ENCODE peak calls at places on chromosomes 3 and 15, in six cellular contexts. B is stomach, H is esophagus squamous epithelium, C is right lobe of liver, J is Peyer's patch, F is spleen. K is an unnamed sample.

GRCh38 chr3:29525254-29525881 is 244.5 kb downstream of the RBMS3 start:
- DNase-seq in B (peak), H (no peak), C (no peak), J (no peak), F (no peak), K (no peak)

GRCh38 chr15:70976856-70977255 is 84.2 kb downstream of the LRRC49 start:
- DNase-seq in B (no peak), H (no peak), C (no peak), J (no peak), F (no peak), K (no peak)

GRCh38 chr3:180252683-180253082 is 215.9 kb upstream of the PEX5L start:
- DNase-seq in B (no peak), H (no peak), C (no peak), J (no peak), F (no peak), K (no peak)

GRCh38 chr15:101808201-101808600 is 3.8 kb upstream of the OR4F15 start:
- DNase-seq in B (no peak), H (no peak), C (no peak), J (no peak), F (no peak), K (no peak)

GRCh38 chr15:84928843-84929168 is 44.3 kb downstream of the SLC28A1 start:
- DNase-seq in B (no peak), H (no peak), C (no peak), J (no peak), F (no peak), K (no peak)

GRCh38 chr3:46717447-46718231 is at the start of gene PRSS50:
- DNase-seq in B (peak), H (no peak), C (no peak), J (peak), F (peak), K (no peak)

GRCh38 chr15:77650285-77650684 is 17.6 kb upstream of the LINGO1 start:
- DNase-seq in B (no peak), H (no peak), C (no peak), J (no peak), F (no peak), K (no peak)

GRCh38 chr15:90184119-90184785 is 16.9 kb upstream of the SEMA4B start:
- DNase-seq in B (peak), H (peak), C (peak), J (peak), F (peak), K (peak)

GRCh38 chr3:86782271-86782670 is 208.7 kb downstream of the VGLL3 start:
- DNase-seq in B (no peak), H (no peak), C (no peak), J (no peak), F (no peak), K (no peak)

GRCh38 chr3:64097920-64098319 is 74.6 kb upstream of the PSMD6 start:
- DNase-seq in B (no peak), H (no peak), C (no peak), J (no peak), F (no peak), K (no peak)

GRCh38 chr3:117059990-117060338 is 350.4 kb downstream of the TUSC7 start:
- DNase-seq in B (no peak), H (no peak), C (no peak), J (no peak), F (no peak), K (no peak)

GRCh38 chr3:12222765-12223485 is 64.2 kb upstream of the TIMP4 start:
- DNase-seq in B (no peak), H (no peak), C (no peak), J (no peak), F (no peak), K (peak)

GRCh38 chr3:66639794-66640356 is 139.1 kb upstream of the LRIG1 start:
- DNase-seq in B (no peak), H (no peak), C (no peak), J (no peak), F (no peak), K (no peak)

GRCh38 chr3:113287818-113288648 is 76.7 kb downstream of the BOC start:
- DNase-seq in B (no peak), H (no peak), C (no peak), J (no peak), F (no peak), K (peak)

GRCh38 chr15:23687143-23687470 is at the start of gene NDN:
- DNase-seq in B (peak), H (no peak), C (peak), J (peak), F (no peak), K (no peak)

GRCh38 chr15:101063212-101063611 is 144.1 kb downstream of the LRRK1 start:
- DNase-seq in B (no peak), H (no peak), C (no peak), J (no peak), F (peak), K (no peak)

GRCh38 chr15:58547628-58548307 is 116.0 kb downstream of the LIPC start:
- DNase-seq in B (no peak), H (no peak), C (no peak), J (no peak), F (no peak), K (no peak)

GRCh38 chr3:25592510-25592968 is 72.2 kb downstream of the TOP2B start:
- DNase-seq in B (no peak), H (no peak), C (no peak), J (no peak), F (no peak), K (peak)

GRCh38 chr3:66763294-66763693 is 234.8 kb upstream of the KBTBD8 start:
- DNase-seq in B (no peak), H (no peak), C (no peak), J (no peak), F (no peak), K (no peak)

GRCh38 chr3:107430214-107431047 is 53.2 kb downstream of the CCDC54 start:
- DNase-seq in B (no peak), H (no peak), C (peak), J (no peak), F (no peak), K (no peak)

GRCh38 chr3:14141602-14142315 is 16.9 kb downstream of the TMEM43 start:
- DNase-seq in B (no peak), H (no peak), C (no peak), J (no peak), F (no peak), K (no peak)

GRCh38 chr3:194054540-194054939 is 81.4 kb upstream of the HES1 start:
- DNase-seq in B (no peak), H (no peak), C (no peak), J (no peak), F (no peak), K (no peak)

GRCh38 chr3:71218508-71218907 is 365.0 kb downstream of the FOXP1 start:
- DNase-seq in B (no peak), H (no peak), C (no peak), J (no peak), F (no peak), K (no peak)

GRCh38 chr15:88863412-88863811 is 31.9 kb downstream of the HAPLN3 start:
- DNase-seq in B (no peak), H (no peak), C (no peak), J (no peak), F (no peak), K (no peak)

GRCh38 chr3:13260259-13261103 is 159.6 kb downstream of the NUP210 start:
- DNase-seq in B (no peak), H (no peak), C (no peak), J (no peak), F (no peak), K (no peak)

GRCh38 chr15:41806291-41807181 is 21.4 kb upstream of the JMJD7 start:
- DNase-seq in B (peak), H (no peak), C (no peak), J (no peak), F (no peak), K (no peak)

GRCh38 chr3:111603679-111604643 is 8.8 kb upstream of the ZBED2 start:
- DNase-seq in B (no peak), H (no peak), C (no peak), J (no peak), F (no peak), K (no peak)

GRCh38 chr3:135895734-135896121 is 69.8 kb upstream of the PPP2R3A start:
- DNase-seq in B (no peak), H (no peak), C (no peak), J (no peak), F (no peak), K (no peak)

GRCh38 chr3:23219117-23219516 is 16.0 kb downstream of the UBE2E2 start:
- DNase-seq in B (no peak), H (no peak), C (no peak), J (no peak), F (no peak), K (no peak)

GRCh38 chr3:52490938-52491526 is 4.1 kb upstream of the STAB1 start:
- DNase-seq in B (no peak), H (no peak), C (peak), J (no peak), F (peak), K (no peak)

GRCh38 chr3:63450023-63450422 is 171.9 kb downstream of the SYNPR start:
- DNase-seq in B (no peak), H (no peak), C (no peak), J (no peak), F (no peak), K (no peak)

GRCh38 chr3:60339310-60339709 is 911.9 kb downstream of the FHIT start:
- DNase-seq in B (no peak), H (no peak), C (no peak), J (no peak), F (no peak), K (no peak)

GRCh38 chr15:31516874-31517273 is 190.2 kb downstream of the KLF13 start:
- DNase-seq in B (no peak), H (no peak), C (no peak), J (no peak), F (no peak), K (no peak)

GRCh38 chr3:147405552-147406254 is 640 bp downstream of the ZIC4 start:
- DNase-seq in B (no peak), H (no peak), C (no peak), J (no peak), F (no peak), K (no peak)

GRCh38 chr15:85114886-85115285 is 133.2 kb downstream of the PDE8A start:
- DNase-seq in B (no peak), H (no peak), C (no peak), J (no peak), F (no peak), K (no peak)

GRCh38 chr15:99105516-99106341 is 849 bp downstream of the SYNM start:
- DNase-seq in B (peak), H (no peak), C (peak), J (peak), F (peak), K (no peak)
- TF ChIP-seq POLR2A in B (no peak), H (no peak), C (no peak), J (no peak), F (no peak), K (peak)

GRCh38 chr3:134308350-134308891 is 57.8 kb upstream of the RYK start:
- DNase-seq in B (peak), H (no peak), C (peak), J (peak), F (peak), K (peak)
- TF ChIP-seq POLR2A in B (no peak), H (no peak), C (no peak), J (no peak), F (no peak), K (no peak)

GRCh38 chr15:68405426-68406250 is 26.3 kb downstream of the ITGA11 start:
- DNase-seq in B (no peak), H (no peak), C (no peak), J (no peak), F (no peak), K (no peak)
- TF ChIP-seq POLR2A in B (no peak), H (no peak), C (no peak), J (no peak), F (no peak), K (no peak)

DNA sequence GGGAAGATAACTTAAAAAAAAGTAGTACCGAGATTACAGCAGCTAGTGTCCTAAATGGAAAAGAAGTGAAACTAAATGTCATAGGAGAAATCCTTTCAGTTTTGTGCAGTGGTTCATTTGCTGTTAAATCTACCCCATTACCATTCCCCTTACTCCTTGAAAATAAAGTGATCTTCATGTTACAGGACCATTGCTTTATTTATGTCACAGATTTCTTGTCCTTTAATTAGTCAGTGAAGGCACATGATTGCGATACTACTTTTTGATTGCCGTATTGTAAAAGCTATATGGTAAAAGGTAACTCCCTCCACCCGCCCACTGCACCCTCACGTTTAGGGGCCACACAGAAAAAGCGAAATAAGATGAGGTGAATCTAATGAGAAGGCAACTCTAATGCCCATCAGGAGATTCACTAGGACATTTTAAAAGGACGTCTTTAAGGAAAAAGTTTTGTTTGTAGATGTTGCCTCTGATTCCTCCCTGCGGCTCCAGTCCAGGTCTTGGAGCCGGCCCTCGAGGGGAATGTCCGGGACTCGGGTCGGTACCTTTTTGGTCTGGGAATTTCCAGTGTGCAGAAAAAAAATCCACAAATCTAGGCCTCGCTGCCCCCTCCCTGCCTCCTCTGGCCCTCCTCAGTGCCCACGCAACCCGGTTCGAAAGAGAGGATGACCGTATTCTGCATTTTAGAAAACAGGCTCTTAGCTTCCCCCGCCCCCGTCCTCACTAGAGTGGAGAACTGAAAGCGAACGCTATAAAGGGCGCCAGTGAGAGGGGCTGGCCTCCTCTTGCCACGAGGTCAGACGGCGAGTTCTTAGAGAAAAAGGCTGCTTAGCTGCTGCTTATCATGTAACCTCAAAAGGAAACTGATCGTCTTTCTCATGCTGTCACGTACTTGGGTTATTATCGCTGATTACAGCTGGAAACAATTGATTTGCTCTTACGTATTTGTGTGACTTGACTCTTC is 21.8 kb upstream of the NFKBIZ start:
- DNase-seq in B (peak), H (peak), C (peak), J (peak), F (peak), K (no peak)
- TF ChIP-seq POLR2A in B (peak), H (peak), C (peak), J (peak), F (peak), K (peak)